ENCODE peak calls at places on chromosomes 13 and 19, in five cellular contexts. K, T, B, C and G are unnamed samples.

GRCh38 chr13:40987606-40988280 is 31.4 kb downstream of the ELF1 start:
- DNase-seq in K (no peak), B (no peak), T (no peak), C (no peak), G (no peak)

GRCh38 chr13:106513025-106513424 is 22.4 kb downstream of the EFNB2 start:
- DNase-seq in C (no peak), K (no peak), T (no peak), B (no peak), G (no peak)

GRCh38 chr19:31340059-31341025 is 8.9 kb downstream of the TSHZ3 start:
- DNase-seq in B (no peak), C (no peak), T (no peak), K (no peak), G (no peak)

GRCh38 chr19:29429581-29429980 is 96.2 kb upstream of the VSTM2B start:
- DNase-seq in T (no peak), C (no peak), B (no peak), K (no peak), G (no peak)

GRCh38 chr13:59301166-59301551 is 862.6 kb downstream of the DIAPH3 start:
- DNase-seq in B (no peak), K (no peak), C (no peak), T (no peak), G (no peak)

GRCh38 chr13:78604782-78605611 is 1.6 kb upstream of the POU4F1 start:
- DNase-seq in T (no peak), C (peak), K (no peak), B (no peak), G (no peak)

GRCh38 chr13:79393564-79394249 is 12.3 kb downstream of the RBM26 start:
- DNase-seq in C (no peak), T (no peak), B (peak), K (no peak), G (no peak)

GRCh38 chr13:40334616-40335015 is 331.8 kb downstream of the FOXO1 start:
- DNase-seq in B (no peak), K (no peak), C (no peak), T (no peak), G (no peak)

GRCh38 chr13:54633461-54633860 is 1604.8 kb downstream of the OLFM4 start:
- DNase-seq in K (no peak), T (no peak), C (no peak), B (no peak), G (no peak)

GRCh38 chr13:24630851-24631341 is 49.3 kb upstream of the ATP12A start:
- DNase-seq in B (no peak), C (peak), K (no peak), T (peak), G (peak)

GRCh38 chr13:18944501-18945068 is 237.0 kb downstream of the TUBA3C start:
- DNase-seq in K (no peak), C (no peak), B (no peak), T (no peak), G (no peak)

GRCh38 chr13:31629085-31629785 is 110.1 kb upstream of the RXFP2 start:
- DNase-seq in B (no peak), C (no peak), K (no peak), T (no peak), G (no peak)

GRCh38 chr13:41311607-41312500 is 787 bp downstream of the NAA16 start:
- DNase-seq in B (peak), C (peak), T (peak), K (peak), G (no peak)

GRCh38 chr13:91184244-91184926 is 163.1 kb upstream of the MIR17HG start:
- DNase-seq in C (no peak), K (no peak), T (no peak), B (no peak), G (no peak)

GRCh38 chr13:105139380-105140285 is 1395.8 kb downstream of the EFNB2 start:
- DNase-seq in K (peak), B (peak), T (no peak), C (no peak), G (no peak)

GRCh38 chr19:54431255-54431838 is 16.1 kb downstream of the TTYH1 start:
- DNase-seq in B (peak), C (no peak), K (no peak), T (no peak), G (peak)

GRCh38 chr13:38767506-38768265 is 80.8 kb downstream of the FREM2 start:
- DNase-seq in B (no peak), T (no peak), C (no peak), K (no peak), G (no peak)

GRCh38 chr13:95155504-95155903 is 145.7 kb downstream of the ABCC4 start:
- DNase-seq in T (no peak), C (no peak), B (no peak), K (no peak), G (no peak)

GRCh38 chr13:95154441-95154886 is 146.8 kb downstream of the ABCC4 start:
- DNase-seq in C (no peak), K (no peak), T (peak), B (no peak), G (peak)

GRCh38 chr13:95155093-95155492 is 146.2 kb downstream of the ABCC4 start:
- DNase-seq in C (no peak), T (no peak), K (no peak), B (no peak), G (peak)

GRCh38 chr13:95156208-95156607 is 145.0 kb downstream of the ABCC4 start:
- DNase-seq in C (no peak), B (no peak), K (no peak), T (peak), G (no peak)

DNA sequence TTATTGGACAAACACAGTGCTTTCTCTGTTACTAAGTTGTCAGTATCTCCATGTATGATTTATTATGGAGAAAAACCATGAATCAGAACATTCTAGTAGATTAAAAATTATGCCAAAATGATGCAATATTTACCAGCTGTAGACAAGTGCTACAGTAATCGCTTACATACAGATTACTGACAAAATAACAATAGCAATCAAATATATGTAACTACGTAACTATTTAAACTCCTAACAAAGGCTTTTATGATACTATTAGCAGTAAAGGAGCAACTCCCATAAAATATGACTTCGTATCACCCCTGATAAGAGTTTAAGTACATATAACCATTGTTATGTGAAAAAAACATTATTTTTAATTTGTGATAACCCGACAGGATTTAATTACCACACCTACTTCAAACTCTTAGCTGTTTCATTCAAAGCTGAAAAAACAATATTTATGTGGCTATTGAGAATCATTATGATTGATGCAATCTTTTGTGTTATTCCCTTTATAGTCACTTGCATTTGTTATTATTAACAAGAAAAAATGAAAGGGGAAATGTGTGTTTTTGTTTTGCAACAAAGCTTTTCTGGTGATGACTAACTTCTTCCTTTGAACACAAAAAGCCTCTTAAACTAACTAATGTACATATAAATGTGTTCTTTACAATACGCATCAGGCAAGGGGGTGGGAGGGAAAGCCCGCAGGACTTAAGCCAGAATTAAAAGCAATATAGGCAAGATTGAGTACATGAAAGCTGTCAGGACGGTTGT is 147.4 kb downstream of the ABCC4 start:
- DNase-seq in C (no peak), B (no peak), T (no peak), K (no peak), G (peak)
- H3K27ac ChIP-seq in C (no peak), B (no peak), T (no peak), K (no peak), G (peak)

GRCh38 chr19:55606471-55606787 is 982 bp downstream of the ZNF865 start:
- DNase-seq in K (no peak), T (no peak), C (no peak), B (no peak), G (no peak)
- H3K27ac ChIP-seq in K (peak), T (peak), C (peak), B (peak), G (peak)

GRCh38 chr19:4084547-4084877 is 17.8 kb upstream of the ZBTB7A start:
- DNase-seq in K (no peak), T (no peak), C (no peak), B (no peak), G (no peak)
- H3K27ac ChIP-seq in K (no peak), T (no peak), C (no peak), B (peak), G (peak)

DNA sequence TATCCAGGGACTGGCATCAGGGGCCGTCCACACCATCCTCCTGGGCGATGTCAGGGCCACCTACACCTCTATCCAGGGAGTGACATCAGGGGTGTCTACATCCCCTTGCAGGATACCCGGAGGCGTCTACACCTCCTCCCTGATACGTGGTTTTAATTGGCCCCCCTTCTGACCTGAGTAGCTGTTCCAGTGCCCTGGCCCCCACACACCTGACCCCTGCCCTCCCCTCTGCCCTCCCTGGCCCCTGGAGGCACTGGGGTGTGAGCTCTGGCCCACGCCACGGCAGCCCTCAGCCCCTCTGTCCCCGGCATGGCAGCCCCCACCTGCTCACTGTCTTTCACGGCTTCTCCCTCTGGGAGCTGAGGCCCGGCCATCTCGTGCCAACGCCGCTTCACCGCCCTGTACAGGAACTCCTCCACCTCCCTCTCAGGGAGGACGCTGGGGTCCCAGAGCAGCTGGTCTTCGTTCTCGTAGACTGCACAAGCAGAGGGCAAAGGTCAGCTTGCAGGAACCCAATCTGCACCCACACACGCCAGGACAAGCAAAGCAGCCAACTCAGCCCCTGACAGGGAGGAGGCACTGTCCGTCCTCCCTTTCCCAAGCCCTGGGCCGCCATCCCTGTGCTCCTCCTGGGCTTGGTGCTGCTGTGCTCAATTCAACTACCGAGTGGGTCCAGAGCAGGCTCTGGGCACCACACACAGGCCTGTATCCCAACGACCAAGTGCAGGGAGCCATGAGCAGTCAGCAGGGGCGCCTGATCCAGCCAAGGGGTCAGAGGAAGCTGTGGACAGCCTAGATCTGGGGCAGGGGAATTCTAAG is 22.2 kb upstream of the PLPP2 start:
- DNase-seq in K (no peak), C (no peak), B (no peak), T (no peak), G (no peak)
- H3K27ac ChIP-seq in K (no peak), C (no peak), B (no peak), T (no peak), G (no peak)

DNA sequence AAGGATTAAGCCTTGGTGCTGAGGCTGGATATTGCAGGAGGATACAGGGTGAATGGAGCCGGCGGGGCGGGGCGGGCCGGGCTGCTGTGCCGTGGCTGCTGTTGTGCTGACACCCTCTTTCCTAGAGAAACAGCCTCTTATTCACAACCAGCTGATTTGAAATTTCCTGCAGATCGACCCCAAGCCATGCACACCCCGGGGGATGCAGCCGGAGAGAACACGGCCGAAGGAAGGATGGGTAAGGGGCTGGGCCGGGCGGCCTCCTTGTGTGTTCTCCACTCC is 11.0 kb downstream of the DAZAP1 start:
- DNase-seq in K (no peak), B (no peak), C (no peak), T (no peak), G (no peak)
- H3K27ac ChIP-seq in K (peak), B (no peak), C (no peak), T (peak), G (no peak)

GRCh38 chr19:3986260-3987041 is 1.2 kb upstream of the EEF2 start:
- DNase-seq in C (peak), B (peak), T (peak), K (peak), G (no peak)

GRCh38 chr19:3990815-3991117 is 5.5 kb upstream of the EEF2 start:
- DNase-seq in C (no peak), B (no peak), K (no peak), T (no peak), G (no peak)

GRCh38 chr19:3984908-3985642 is at the start of gene EEF2:
- DNase-seq in B (peak), T (peak), K (peak), C (peak), G (peak)

GRCh38 chr19:3985643-3986259 is 488 bp upstream of the EEF2 start:
- DNase-seq in B (no peak), K (no peak), T (no peak), C (peak), G (no peak)

GRCh38 chr19:3987619-3988371 is 2.5 kb upstream of the EEF2 start:
- DNase-seq in T (peak), C (peak), K (peak), B (peak), G (no peak)
- H3K27ac ChIP-seq in T (peak), C (no peak), K (peak), B (peak), G (peak)

DNA sequence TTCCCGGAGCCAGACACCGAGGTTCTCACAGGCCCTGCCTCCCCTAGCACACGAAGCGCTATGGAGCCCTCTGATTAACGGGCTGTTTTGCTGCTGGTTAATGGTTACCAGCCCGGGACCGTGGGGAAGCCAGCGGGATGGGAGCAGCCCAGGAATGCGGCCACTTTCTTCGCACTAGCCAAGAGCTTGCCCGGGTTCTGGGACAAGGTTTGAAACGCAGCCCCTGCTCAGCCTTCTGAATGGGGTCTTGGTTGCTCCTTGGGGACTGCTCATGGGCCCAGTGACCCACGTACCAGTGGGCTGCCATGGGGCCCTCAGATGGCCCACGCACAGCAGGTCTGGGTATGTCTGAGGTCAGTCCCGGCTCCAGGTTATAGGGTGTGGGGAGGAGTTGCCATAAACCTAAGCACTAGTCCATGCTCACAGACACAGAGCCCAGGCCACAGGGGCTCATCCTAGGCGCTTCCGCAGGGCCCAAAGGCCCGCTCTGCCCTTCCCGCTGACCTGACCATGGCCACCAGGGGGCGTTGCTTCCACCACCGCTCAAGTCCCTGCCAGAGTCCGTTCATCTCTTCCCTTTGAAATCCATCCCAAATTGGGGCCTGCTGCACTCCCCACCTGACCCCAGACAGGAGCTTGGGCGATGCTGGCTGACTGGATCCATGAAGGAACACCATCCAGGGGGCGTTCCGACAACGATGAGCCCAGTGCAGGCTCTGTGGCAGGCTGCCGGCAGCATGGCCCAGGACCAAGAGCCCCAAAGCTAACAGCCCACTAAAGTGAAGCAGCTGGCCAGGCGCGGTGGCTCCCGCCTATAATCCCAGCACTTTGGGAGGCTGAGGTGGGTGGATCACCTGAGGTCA is 31.5 kb upstream of the ISYNA1 start:
- DNase-seq in T (no peak), K (peak), B (peak), C (no peak), G (no peak)
- H3K27ac ChIP-seq in T (peak), K (peak), B (peak), C (no peak), G (no peak)

DNA sequence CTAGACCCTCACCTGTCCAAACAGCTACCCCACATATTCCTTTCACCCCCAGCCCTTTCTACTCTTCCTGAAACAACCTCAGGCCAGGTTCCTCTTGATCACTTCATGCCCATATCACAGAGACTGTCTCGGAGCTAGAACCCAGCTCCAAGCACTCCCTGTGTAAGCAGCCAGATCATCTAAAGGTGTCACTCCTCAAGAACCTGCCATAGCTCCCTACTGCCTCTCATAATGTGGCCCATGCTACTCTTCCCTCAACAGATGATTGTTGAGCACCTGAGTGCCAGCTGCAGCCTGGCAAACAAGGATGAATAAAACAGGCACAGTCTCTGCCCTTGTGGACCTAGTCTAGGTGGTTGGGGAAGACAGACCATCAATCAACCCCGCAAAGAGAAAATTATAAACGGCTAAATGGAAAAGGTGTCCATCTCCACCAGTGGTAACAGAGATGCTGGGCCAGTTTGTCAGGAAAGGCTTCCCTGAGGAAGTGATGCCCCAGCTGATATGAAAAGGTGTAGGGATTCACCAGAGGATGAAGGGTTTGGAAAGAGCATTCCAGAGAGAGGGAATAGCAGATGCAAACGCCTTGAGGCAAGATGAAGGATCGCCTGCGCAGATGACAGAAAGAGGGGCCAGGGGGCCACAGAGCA is 8.3 kb downstream of the EPS15L1 start:
- DNase-seq in T (no peak), K (no peak), C (no peak), B (no peak), G (no peak)
- H3K27ac ChIP-seq in T (peak), K (peak), C (no peak), B (no peak), G (peak)

GRCh38 chr13:22012676-22013075 is 341.8 kb downstream of the FGF9 start:
- DNase-seq in K (no peak), T (no peak), B (no peak), C (no peak), G (no peak)

GRCh38 chr13:22014469-22014868 is 343.6 kb downstream of the FGF9 start:
- DNase-seq in K (no peak), C (no peak), T (peak), B (no peak), G (peak)

GRCh38 chr13:22009937-22010336 is 339.1 kb downstream of the FGF9 start:
- DNase-seq in K (no peak), T (no peak), B (no peak), C (no peak), G (no peak)

DNA sequence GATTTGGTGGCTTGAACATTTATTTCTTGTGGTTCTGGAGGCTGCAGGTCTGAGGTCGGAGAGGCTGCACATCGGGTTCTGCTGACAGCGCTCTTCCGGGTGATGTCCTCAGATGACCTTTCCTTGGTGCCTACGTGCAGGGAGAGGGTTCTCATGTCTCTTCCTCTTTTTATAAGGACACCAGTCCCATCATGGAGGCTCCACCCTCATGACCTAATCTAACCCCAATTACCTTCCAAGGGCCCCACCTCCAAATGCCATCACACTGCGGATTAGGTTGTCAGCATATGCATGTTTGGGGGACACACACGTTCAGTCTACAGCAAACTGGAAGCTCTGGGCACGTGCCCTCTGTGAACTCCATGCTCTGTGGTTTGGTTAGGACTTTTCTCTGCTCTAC is 338.6 kb downstream of the FGF9 start:
- DNase-seq in T (no peak), C (no peak), B (no peak), K (no peak), G (no peak)
- H3K27ac ChIP-seq in T (no peak), C (no peak), B (no peak), K (no peak), G (no peak)